ENCODE peak calls at places on chromosomes 7 and 10, in five cellular contexts. One of them, this sample, is unnamed. For H3K4me1 and H3K79me2, the result is how much of the 10 kb centered on the place peaks cover.

GRCh38 chr7:41567350-41568114 is 135.4 kb downstream of the INHBA start:
- DNase-seq in HCT116: no peak
- DNase-seq in MM.1S: no peak
- DNase-seq in hepatocyte: no peak
- DNase-seq in GM23338: no peak
- DNase-seq in this sample: no peak

GRCh38 chr7:100974021-100974420 is 4.7 kb downstream of the MUC12 start:
- DNase-seq in HCT116: no peak
- DNase-seq in MM.1S: no peak
- DNase-seq in hepatocyte: no peak
- DNase-seq in GM23338: no peak
- DNase-seq in this sample: peak

GRCh38 chr10:95286707-95287106 is 4.1 kb downstream of the PDLIM1 start:
- DNase-seq in HCT116: no peak
- DNase-seq in MM.1S: no peak
- DNase-seq in hepatocyte: no peak
- DNase-seq in GM23338: no peak
- DNase-seq in this sample: no peak

GRCh38 chr7:28919510-28919909 is 38.6 kb downstream of the TRIL start:
- DNase-seq in HCT116: no peak
- DNase-seq in MM.1S: no peak
- DNase-seq in hepatocyte: peak
- DNase-seq in GM23338: no peak
- DNase-seq in this sample: peak

GRCh38 chr7:7428806-7429205 is 106.9 kb downstream of the COL28A1 start:
- DNase-seq in HCT116: no peak
- DNase-seq in MM.1S: no peak
- DNase-seq in hepatocyte: no peak
- DNase-seq in GM23338: no peak
- DNase-seq in this sample: peak

GRCh38 chr10:98361131-98361633 is 53.8 kb downstream of the PYROXD2 start:
- DNase-seq in HCT116: no peak
- DNase-seq in MM.1S: peak
- DNase-seq in hepatocyte: peak
- DNase-seq in GM23338: no peak
- DNase-seq in this sample: peak

GRCh38 chr10:12638103-12638502 is 288.8 kb downstream of the CAMK1D start:
- DNase-seq in HCT116: no peak
- DNase-seq in MM.1S: peak
- DNase-seq in hepatocyte: peak
- DNase-seq in GM23338: no peak
- DNase-seq in this sample: peak

GRCh38 chr10:33695536-33695935 is 361.1 kb upstream of the NRP1 start:
- DNase-seq in HCT116: no peak
- DNase-seq in MM.1S: no peak
- DNase-seq in hepatocyte: no peak
- DNase-seq in GM23338: no peak
- DNase-seq in this sample: no peak

GRCh38 chr10:86256690-86257315 is 109.8 kb downstream of the GRID1 start:
- DNase-seq in HCT116: no peak
- DNase-seq in MM.1S: no peak
- DNase-seq in hepatocyte: no peak
- DNase-seq in GM23338: no peak
- DNase-seq in this sample: no peak

GRCh38 chr10:3446233-3446632 is 273.7 kb upstream of the PITRM1 start:
- DNase-seq in HCT116: no peak
- DNase-seq in MM.1S: no peak
- DNase-seq in hepatocyte: no peak
- DNase-seq in GM23338: no peak
- DNase-seq in this sample: no peak

GRCh38 chr10:132301371-132302330 is 6.1 kb downstream of the STK32C start:
- DNase-seq in HCT116: no peak
- DNase-seq in MM.1S: no peak
- DNase-seq in hepatocyte: no peak
- DNase-seq in GM23338: no peak
- DNase-seq in this sample: no peak

GRCh38 chr10:116113721-116114501 is 159.1 kb downstream of the GFRA1 start:
- DNase-seq in HCT116: no peak
- DNase-seq in MM.1S: no peak
- DNase-seq in hepatocyte: no peak
- DNase-seq in GM23338: no peak
- DNase-seq in this sample: peak

GRCh38 chr7:25389489-25390106 is 161.3 kb upstream of the NPVF start:
- DNase-seq in HCT116: peak
- DNase-seq in MM.1S: peak
- DNase-seq in hepatocyte: peak
- DNase-seq in GM23338: peak
- DNase-seq in this sample: peak

GRCh38 chr7:110448918-110449317 is 642.0 kb upstream of the LRRN3 start:
- DNase-seq in HCT116: no peak
- DNase-seq in MM.1S: no peak
- DNase-seq in hepatocyte: no peak
- DNase-seq in GM23338: no peak
- DNase-seq in this sample: no peak

GRCh38 chr7:29883462-29884398 is 77.4 kb downstream of the WIPF3 start:
- DNase-seq in HCT116: no peak
- DNase-seq in MM.1S: no peak
- DNase-seq in hepatocyte: peak
- DNase-seq in GM23338: peak
- DNase-seq in this sample: no peak

GRCh38 chr7:77651544-77652162 is 44.6 kb upstream of the RSBN1L start:
- DNase-seq in HCT116: peak
- DNase-seq in MM.1S: peak
- DNase-seq in hepatocyte: peak
- DNase-seq in GM23338: peak
- DNase-seq in this sample: peak

GRCh38 chr10:88113657-88114272 is 250.3 kb downstream of the PTEN start:
- DNase-seq in HCT116: no peak
- DNase-seq in MM.1S: no peak
- DNase-seq in hepatocyte: no peak
- DNase-seq in GM23338: no peak
- DNase-seq in this sample: peak

GRCh38 chr10:44369296-44369695 is 15.6 kb downstream of the CXCL12 start:
- DNase-seq in HCT116: no peak
- DNase-seq in MM.1S: no peak
- DNase-seq in hepatocyte: no peak
- DNase-seq in GM23338: no peak
- DNase-seq in this sample: peak

GRCh38 chr7:157386979-157387800 is 50.4 kb downstream of the DNAJB6 start:
- DNase-seq in HCT116: peak
- DNase-seq in MM.1S: peak
- DNase-seq in hepatocyte: peak
- DNase-seq in GM23338: peak
- DNase-seq in this sample: peak

GRCh38 chr10:113007821-113008220 is 57.8 kb downstream of the TCF7L2 start:
- DNase-seq in HCT116: no peak
- DNase-seq in MM.1S: no peak
- DNase-seq in hepatocyte: no peak
- DNase-seq in GM23338: no peak
- DNase-seq in this sample: peak

GRCh38 chr10:7485267-7485601 is 74.4 kb upstream of the SFMBT2 start:
- DNase-seq in HCT116: no peak
- DNase-seq in MM.1S: no peak
- DNase-seq in hepatocyte: no peak
- DNase-seq in GM23338: no peak
- DNase-seq in this sample: no peak
- H3K4me1 ChIP-seq in HCT116: under half
- H3K4me1 ChIP-seq in MM.1S: under half
- H3K4me1 ChIP-seq in hepatocyte: under half
- H3K4me1 ChIP-seq in GM23338: under half
- H3K4me1 ChIP-seq in this sample: under half

DNA sequence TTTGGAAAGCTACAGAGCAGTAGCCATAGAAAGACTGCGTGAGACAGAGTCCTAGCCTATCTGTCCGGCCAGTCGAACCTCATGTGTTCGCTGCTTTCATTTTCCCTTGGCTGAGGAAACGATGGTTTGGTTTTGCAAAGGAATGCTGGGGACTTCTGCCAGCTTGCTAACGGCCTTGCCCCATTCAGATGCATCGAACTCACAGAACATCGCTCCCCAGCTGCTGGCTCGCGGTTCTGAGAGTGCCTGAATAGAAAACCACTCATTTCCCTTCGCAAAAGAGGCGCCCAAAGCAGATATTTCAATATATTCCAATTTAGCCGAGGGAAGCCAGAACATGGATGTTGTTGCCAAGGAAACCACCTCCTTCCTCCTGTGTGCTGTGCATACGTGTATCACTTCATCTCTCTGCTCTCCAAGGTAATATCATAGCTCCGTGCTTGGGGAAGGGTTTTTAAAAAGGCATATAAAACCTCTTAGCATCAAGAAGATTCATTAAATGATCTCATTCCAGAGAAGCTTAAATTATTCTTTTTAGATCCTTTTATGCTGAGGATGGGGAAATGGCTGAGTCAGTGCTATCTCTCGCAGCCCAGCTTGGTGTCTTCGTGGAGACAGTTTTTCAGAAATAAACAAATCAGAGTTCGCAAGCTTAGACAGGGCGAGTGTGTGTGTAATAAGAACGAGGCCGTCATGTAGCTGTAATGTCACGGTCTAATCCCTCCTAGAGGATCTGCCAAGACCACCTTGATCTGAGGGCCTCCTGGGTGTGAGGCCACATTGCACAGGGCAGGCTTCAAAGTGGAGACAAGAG is 215.2 kb downstream of the RPS24 start:
- DNase-seq in HCT116: no peak
- DNase-seq in MM.1S: no peak
- DNase-seq in hepatocyte: peak
- DNase-seq in GM23338: no peak
- DNase-seq in this sample: peak
- TF ChIP-seq EZH2phosphoT487 in HCT116: no peak
- TF ChIP-seq EZH2phosphoT487 in MM.1S: no peak
- TF ChIP-seq EZH2phosphoT487 in hepatocyte: no peak
- TF ChIP-seq EZH2phosphoT487 in GM23338: no peak
- TF ChIP-seq EZH2phosphoT487 in this sample: no peak

GRCh38 chr7:99111591-99111990 is 32.3 kb downstream of the SMURF1 start:
- DNase-seq in HCT116: no peak
- DNase-seq in MM.1S: no peak
- DNase-seq in hepatocyte: no peak
- DNase-seq in GM23338: no peak
- DNase-seq in this sample: no peak
- H3K79me2 ChIP-seq in HCT116: half or more
- H3K79me2 ChIP-seq in MM.1S: half or more
- H3K79me2 ChIP-seq in hepatocyte: half or more
- H3K79me2 ChIP-seq in GM23338: half or more
- H3K79me2 ChIP-seq in this sample: half or more

DNA sequence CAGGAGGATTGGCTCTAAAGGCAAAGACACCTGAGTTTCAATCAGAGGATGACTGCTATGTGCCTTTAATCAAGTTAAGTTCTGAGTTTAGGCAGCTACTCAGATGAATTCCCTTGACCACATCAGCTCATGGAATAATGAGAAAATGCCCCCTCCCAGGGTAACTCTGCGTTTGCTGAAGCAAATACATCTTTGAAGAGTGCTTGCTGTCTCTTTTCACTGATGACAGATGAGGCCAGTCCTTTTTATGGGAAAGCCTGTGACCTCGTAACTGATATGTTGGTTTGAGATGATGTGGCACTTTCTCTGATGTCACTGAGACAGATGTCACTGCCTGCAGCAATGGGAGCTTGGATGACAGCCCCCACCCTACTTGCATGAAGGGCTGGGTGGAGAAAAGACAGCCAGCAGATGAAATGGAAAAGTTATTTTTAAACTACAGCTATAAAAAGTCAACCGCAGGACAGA is 43.7 kb upstream of the DGKI start:
- DNase-seq in HCT116: no peak
- DNase-seq in MM.1S: no peak
- DNase-seq in hepatocyte: no peak
- DNase-seq in GM23338: no peak
- DNase-seq in this sample: no peak
- H3K4me1 ChIP-seq in HCT116: under half
- H3K4me1 ChIP-seq in MM.1S: under half
- H3K4me1 ChIP-seq in hepatocyte: under half
- H3K4me1 ChIP-seq in GM23338: under half
- H3K4me1 ChIP-seq in this sample: under half